ENCODE peak calls at places on chromosomes 3 and 15, in seven cellular contexts. One of them, this sample, is unnamed.

GRCh38 chr15:99454941-99455795 is 110.6 kb upstream of the MEF2A start:
- DNase-seq in NCI-H187 treated with DMSO at 0.1 percent for 48 hours: no peak
- DNase-seq in CD4-positive, alpha-beta T cell: no peak
- DNase-seq in stimulated activated CD8-positive, alpha-beta memory T cell treated with anti-CD3 and anti-CD28 coated beads, Interleukin-7, amount 100 ng/mL, for 24 hours: no peak
- DNase-seq in brain microvascular endothelial cell: peak
- DNase-seq in AG08396: peak
- DNase-seq in caudate nucleus: no peak
- DNase-seq in this sample: peak

GRCh38 chr15:101181349-101181748 is 70.5 kb downstream of the CHSY1 start:
- DNase-seq in caudate nucleus: no peak
- DNase-seq in brain microvascular endothelial cell: no peak
- DNase-seq in NCI-H187 treated with DMSO at 0.1 percent for 48 hours: no peak
- DNase-seq in AG08396: no peak
- DNase-seq in CD4-positive, alpha-beta T cell: no peak
- DNase-seq in stimulated activated CD8-positive, alpha-beta memory T cell treated with anti-CD3 and anti-CD28 coated beads, Interleukin-7, amount 100 ng/mL, for 24 hours: no peak
- DNase-seq in this sample: no peak

GRCh38 chr15:100033140-100033857 is 300.1 kb upstream of the LYSMD4 start:
- DNase-seq in AG08396: no peak
- DNase-seq in CD4-positive, alpha-beta T cell: no peak
- DNase-seq in stimulated activated CD8-positive, alpha-beta memory T cell treated with anti-CD3 and anti-CD28 coated beads, Interleukin-7, amount 100 ng/mL, for 24 hours: no peak
- DNase-seq in NCI-H187 treated with DMSO at 0.1 percent for 48 hours: no peak
- DNase-seq in brain microvascular endothelial cell: no peak
- DNase-seq in caudate nucleus: no peak
- DNase-seq in this sample: no peak

GRCh38 chr15:57323299-57323805 is 53.0 kb upstream of the CGNL1 start:
- DNase-seq in caudate nucleus: no peak
- DNase-seq in NCI-H187 treated with DMSO at 0.1 percent for 48 hours: no peak
- DNase-seq in stimulated activated CD8-positive, alpha-beta memory T cell treated with anti-CD3 and anti-CD28 coated beads, Interleukin-7, amount 100 ng/mL, for 24 hours: no peak
- DNase-seq in AG08396: no peak
- DNase-seq in brain microvascular endothelial cell: no peak
- DNase-seq in CD4-positive, alpha-beta T cell: no peak
- DNase-seq in this sample: no peak

GRCh38 chr3:115693868-115694267 is 70.6 kb downstream of the GAP43 start:
- DNase-seq in brain microvascular endothelial cell: no peak
- DNase-seq in caudate nucleus: peak
- DNase-seq in CD4-positive, alpha-beta T cell: no peak
- DNase-seq in NCI-H187 treated with DMSO at 0.1 percent for 48 hours: peak
- DNase-seq in AG08396: no peak
- DNase-seq in stimulated activated CD8-positive, alpha-beta memory T cell treated with anti-CD3 and anti-CD28 coated beads, Interleukin-7, amount 100 ng/mL, for 24 hours: no peak
- DNase-seq in this sample: no peak

GRCh38 chr3:136018876-136019275 is 53.3 kb downstream of the PPP2R3A start:
- DNase-seq in NCI-H187 treated with DMSO at 0.1 percent for 48 hours: no peak
- DNase-seq in stimulated activated CD8-positive, alpha-beta memory T cell treated with anti-CD3 and anti-CD28 coated beads, Interleukin-7, amount 100 ng/mL, for 24 hours: no peak
- DNase-seq in CD4-positive, alpha-beta T cell: no peak
- DNase-seq in caudate nucleus: no peak
- DNase-seq in brain microvascular endothelial cell: no peak
- DNase-seq in AG08396: no peak
- DNase-seq in this sample: no peak

GRCh38 chr3:191120447-191121304 is 78.4 kb upstream of the OSTN start:
- DNase-seq in stimulated activated CD8-positive, alpha-beta memory T cell treated with anti-CD3 and anti-CD28 coated beads, Interleukin-7, amount 100 ng/mL, for 24 hours: no peak
- DNase-seq in caudate nucleus: no peak
- DNase-seq in AG08396: no peak
- DNase-seq in NCI-H187 treated with DMSO at 0.1 percent for 48 hours: no peak
- DNase-seq in brain microvascular endothelial cell: no peak
- DNase-seq in CD4-positive, alpha-beta T cell: no peak
- DNase-seq in this sample: no peak

GRCh38 chr15:40825661-40826088 is 2.8 kb downstream of the PPP1R14D start:
- DNase-seq in CD4-positive, alpha-beta T cell: no peak
- DNase-seq in caudate nucleus: no peak
- DNase-seq in NCI-H187 treated with DMSO at 0.1 percent for 48 hours: no peak
- DNase-seq in brain microvascular endothelial cell: no peak
- DNase-seq in stimulated activated CD8-positive, alpha-beta memory T cell treated with anti-CD3 and anti-CD28 coated beads, Interleukin-7, amount 100 ng/mL, for 24 hours: no peak
- DNase-seq in AG08396: peak
- DNase-seq in this sample: peak

GRCh38 chr15:61742591-61742990 is 317.7 kb downstream of the VPS13C start:
- DNase-seq in brain microvascular endothelial cell: no peak
- DNase-seq in CD4-positive, alpha-beta T cell: no peak
- DNase-seq in NCI-H187 treated with DMSO at 0.1 percent for 48 hours: no peak
- DNase-seq in caudate nucleus: no peak
- DNase-seq in stimulated activated CD8-positive, alpha-beta memory T cell treated with anti-CD3 and anti-CD28 coated beads, Interleukin-7, amount 100 ng/mL, for 24 hours: no peak
- DNase-seq in AG08396: no peak
- DNase-seq in this sample: no peak

GRCh38 chr3:56799251-56799882 is 2.4 kb downstream of the ARHGEF3 start:
- DNase-seq in NCI-H187 treated with DMSO at 0.1 percent for 48 hours: no peak
- DNase-seq in CD4-positive, alpha-beta T cell: no peak
- DNase-seq in stimulated activated CD8-positive, alpha-beta memory T cell treated with anti-CD3 and anti-CD28 coated beads, Interleukin-7, amount 100 ng/mL, for 24 hours: no peak
- DNase-seq in brain microvascular endothelial cell: no peak
- DNase-seq in AG08396: peak
- DNase-seq in caudate nucleus: no peak
- DNase-seq in this sample: peak

GRCh38 chr3:157094301-157094700 is 65.6 kb downstream of the CCNL1 start:
- DNase-seq in stimulated activated CD8-positive, alpha-beta memory T cell treated with anti-CD3 and anti-CD28 coated beads, Interleukin-7, amount 100 ng/mL, for 24 hours: no peak
- DNase-seq in caudate nucleus: no peak
- DNase-seq in CD4-positive, alpha-beta T cell: no peak
- DNase-seq in brain microvascular endothelial cell: no peak
- DNase-seq in AG08396: no peak
- DNase-seq in NCI-H187 treated with DMSO at 0.1 percent for 48 hours: no peak
- DNase-seq in this sample: no peak

GRCh38 chr3:141963301-141963700 is 86.9 kb downstream of the ATP1B3 start:
- DNase-seq in stimulated activated CD8-positive, alpha-beta memory T cell treated with anti-CD3 and anti-CD28 coated beads, Interleukin-7, amount 100 ng/mL, for 24 hours: no peak
- DNase-seq in AG08396: no peak
- DNase-seq in caudate nucleus: no peak
- DNase-seq in NCI-H187 treated with DMSO at 0.1 percent for 48 hours: no peak
- DNase-seq in CD4-positive, alpha-beta T cell: no peak
- DNase-seq in brain microvascular endothelial cell: no peak
- DNase-seq in this sample: no peak

GRCh38 chr3:38268522-38268921 is 2.9 kb downstream of the SLC22A13 start:
- DNase-seq in NCI-H187 treated with DMSO at 0.1 percent for 48 hours: no peak
- DNase-seq in stimulated activated CD8-positive, alpha-beta memory T cell treated with anti-CD3 and anti-CD28 coated beads, Interleukin-7, amount 100 ng/mL, for 24 hours: no peak
- DNase-seq in caudate nucleus: no peak
- DNase-seq in CD4-positive, alpha-beta T cell: no peak
- DNase-seq in brain microvascular endothelial cell: no peak
- DNase-seq in AG08396: no peak
- DNase-seq in this sample: no peak

GRCh38 chr3:25410703-25411102 is 17.4 kb upstream of the RARB start:
- DNase-seq in NCI-H187 treated with DMSO at 0.1 percent for 48 hours: no peak
- DNase-seq in stimulated activated CD8-positive, alpha-beta memory T cell treated with anti-CD3 and anti-CD28 coated beads, Interleukin-7, amount 100 ng/mL, for 24 hours: no peak
- DNase-seq in CD4-positive, alpha-beta T cell: no peak
- DNase-seq in brain microvascular endothelial cell: no peak
- DNase-seq in AG08396: no peak
- DNase-seq in caudate nucleus: no peak
- DNase-seq in this sample: no peak

GRCh38 chr15:65619636-65620290 is 2.0 kb upstream of the SLC24A1 start:
- DNase-seq in NCI-H187 treated with DMSO at 0.1 percent for 48 hours: no peak
- DNase-seq in AG08396: no peak
- DNase-seq in CD4-positive, alpha-beta T cell: no peak
- DNase-seq in brain microvascular endothelial cell: no peak
- DNase-seq in stimulated activated CD8-positive, alpha-beta memory T cell treated with anti-CD3 and anti-CD28 coated beads, Interleukin-7, amount 100 ng/mL, for 24 hours: no peak
- DNase-seq in caudate nucleus: no peak
- DNase-seq in this sample: no peak

GRCh38 chr3:37862219-37862711 is 585 bp downstream of the CTDSPL start:
- DNase-seq in caudate nucleus: peak
- DNase-seq in AG08396: peak
- DNase-seq in stimulated activated CD8-positive, alpha-beta memory T cell treated with anti-CD3 and anti-CD28 coated beads, Interleukin-7, amount 100 ng/mL, for 24 hours: no peak
- DNase-seq in brain microvascular endothelial cell: peak
- DNase-seq in CD4-positive, alpha-beta T cell: peak
- DNase-seq in NCI-H187 treated with DMSO at 0.1 percent for 48 hours: no peak
- DNase-seq in this sample: no peak

GRCh38 chr15:38652998-38653397 is 88.4 kb upstream of the RASGRP1 start:
- DNase-seq in brain microvascular endothelial cell: no peak
- DNase-seq in caudate nucleus: no peak
- DNase-seq in CD4-positive, alpha-beta T cell: peak
- DNase-seq in stimulated activated CD8-positive, alpha-beta memory T cell treated with anti-CD3 and anti-CD28 coated beads, Interleukin-7, amount 100 ng/mL, for 24 hours: no peak
- DNase-seq in AG08396: no peak
- DNase-seq in NCI-H187 treated with DMSO at 0.1 percent for 48 hours: no peak
- DNase-seq in this sample: no peak

This sample was measured in A172.